ENCODE peak calls at places on chromosomes 16 and 17, in six cellular contexts. D is M059J; A is activated CD4-positive, alpha-beta T cell treated with anti-CD3 and anti-CD28 coated beads for 1 hour; Y is ureter; J is cardiac fibroblast; S is NCI-H2107. E is an unnamed sample.

GRCh38 chr17:69773081-69773480 is 301.9 kb upstream of the KCNJ16 start:
- DNase-seq in D (peak; percentile 70), A (no peak), Y (no peak), J (no peak), S (no peak), E (no peak)

GRCh38 chr17:73304971-73305786 is 6.6 kb downstream of the CDC42EP4 start:
- DNase-seq in D (peak; percentile 70), A (no peak), Y (peak; percentile 80), J (peak; percentile 93), S (peak; percentile 38), E (peak; percentile 94)

GRCh38 chr17:7415784-7416183 is 4.3 kb upstream of the SPEM1 start:
- DNase-seq in D (no peak), A (no peak), Y (no peak), J (no peak), S (no peak), E (no peak)

GRCh38 chr17:45018514-45019176 is 32.8 kb downstream of the DCAKD start:
- DNase-seq in D (peak; percentile 15), A (no peak), Y (no peak), J (no peak), S (no peak), E (peak; percentile 28)

GRCh38 chr17:59154721-59155438 is at the start of gene SKA2:
- DNase-seq in D (no peak), A (peak; percentile 96), Y (no peak), J (no peak), S (peak; percentile 99), E (no peak)

GRCh38 chr17:78865682-78866390 is 25.2 kb upstream of the USP36 start:
- DNase-seq in D (peak; percentile 68), A (peak; percentile 36), Y (peak; percentile 86), J (peak; percentile 83), S (peak; percentile 30), E (peak; percentile 80)

GRCh38 chr17:58316260-58316960 is 12.2 kb downstream of the TSPOAP1 start:
- DNase-seq in D (no peak), A (peak; percentile 5), Y (peak; percentile 34), J (no peak), S (no peak), E (no peak)

GRCh38 chr17:42365136-42365535 is 23.1 kb downstream of the STAT3 start:
- DNase-seq in D (peak; percentile 85), A (no peak), Y (no peak), J (peak; percentile 73), S (no peak), E (peak; percentile 79)

GRCh38 chr16:50259334-50260205 is 6.8 kb upstream of the ADCY7 start:
- DNase-seq in D (no peak), A (no peak), Y (peak; percentile 52), J (peak; percentile 59), S (peak; percentile 12), E (no peak)

GRCh38 chr16:9092963-9093477 is 1.6 kb downstream of the HAPSTR1 start:
- DNase-seq in D (peak; percentile 39), A (no peak), Y (peak; percentile 48), J (no peak), S (no peak), E (no peak)

GRCh38 chr17:79923974-79924638 is 84.9 kb upstream of the CBX4 start:
- DNase-seq in D (peak; percentile 35), A (no peak), Y (no peak), J (peak; percentile 27), S (no peak), E (peak; percentile 40)

GRCh38 chr16:86176462-86176861 is 277.5 kb downstream of the IRF8 start:
- DNase-seq in D (no peak), A (no peak), Y (no peak), J (no peak), S (no peak), E (no peak)

GRCh38 chr16:49659356-49659755 is 196.6 kb downstream of the ZNF423 start:
- DNase-seq in D (peak; percentile 65), A (no peak), Y (no peak), J (no peak), S (no peak), E (peak; percentile 21)

GRCh38 chr16:1314399-1315068 is 5.1 kb downstream of the UBE2I start:
- DNase-seq in D (no peak), A (no peak), Y (no peak), J (no peak), S (no peak), E (no peak)

GRCh38 chr17:1471490-1471889 is 15.5 kb upstream of the CRK start:
- DNase-seq in D (no peak), A (no peak), Y (no peak), J (no peak), S (no peak), E (no peak)

GRCh38 chr16:66487580-66488235 is 60.6 kb downstream of the BEAN1 start:
- DNase-seq in D (no peak), A (no peak), Y (peak; percentile 35), J (peak; percentile 37), S (no peak), E (no peak)

GRCh38 chr17:36133629-36134259 is 30.1 kb downstream of the CCL4 start:
- DNase-seq in D (no peak), A (no peak), Y (no peak), J (peak; percentile 52), S (no peak), E (no peak)

GRCh38 chr16:53061701-53062159 is 6.9 kb downstream of the CHD9 start:
- DNase-seq in D (no peak), A (no peak), Y (peak; percentile 54), J (no peak), S (no peak), E (no peak)

GRCh38 chr17:83081561-83082201 is 2.3 kb downstream of the METRNL start:
- DNase-seq in D (no peak), A (no peak), Y (no peak), J (no peak), S (no peak), E (no peak)

GRCh38 chr16:15732416-15732815 is 82.4 kb downstream of the NDE1 start:
- DNase-seq in D (peak; percentile 7), A (no peak), Y (no peak), J (no peak), S (no peak), E (no peak)

GRCh38 chr16:11435576-11435975 is 90.3 kb downstream of the RMI2 start:
- DNase-seq in D (no peak), A (no peak), Y (no peak), J (no peak), S (no peak), E (no peak)

GRCh38 chr16:83971165-83972130 is 3.4 kb downstream of the NECAB2 start:
- DNase-seq in D (no peak), A (no peak), Y (no peak), J (no peak), S (peak; percentile 22), E (no peak)

GRCh38 chr17:34503804-34504203 is 75.6 kb upstream of the TMEM132E start:
- DNase-seq in D (no peak), A (no peak), Y (no peak), J (no peak), S (no peak), E (no peak)

GRCh38 chr17:67359960-67360817 is 6.2 kb downstream of the PSMD12 start:
- DNase-seq in D (no peak), A (no peak), Y (no peak), J (peak; percentile 39), S (peak; percentile 13), E (peak; percentile 30)

GRCh38 chr16:48834576-48834975 is 224.6 kb upstream of the N4BP1 start:
- DNase-seq in D (peak; percentile 15), A (no peak), Y (no peak), J (no peak), S (no peak), E (no peak)

GRCh38 chr16:49311823-49312222 is 30.2 kb upstream of the CBLN1 start:
- DNase-seq in D (no peak), A (no peak), Y (no peak), J (no peak), S (no peak), E (no peak)

GRCh38 chr16:81511371-81511770 is 66.8 kb downstream of the CMIP start:
- DNase-seq in D (peak; percentile 79), A (no peak), Y (no peak), J (peak; percentile 51), S (no peak), E (peak; percentile 88)

GRCh38 chr17:12114686-12115418 is 94.2 kb downstream of the MAP2K4 start:
- DNase-seq in D (no peak), A (no peak), Y (no peak), J (no peak), S (no peak), E (no peak)

GRCh38 chr17:746181-746580 is 5.9 kb downstream of the GEMIN4 start:
- DNase-seq in D (no peak), A (no peak), Y (no peak), J (no peak), S (no peak), E (no peak)

GRCh38 chr16:83530293-83530692 is 277.5 kb upstream of the HSBP1 start:
- DNase-seq in D (peak; percentile 26), A (no peak), Y (no peak), J (no peak), S (no peak), E (peak; percentile 84)

GRCh38 chr17:74742153-74742515 is 5.1 kb downstream of the RAB37 start:
- DNase-seq in D (peak; percentile 59), A (no peak), Y (no peak), J (peak; percentile 47), S (no peak), E (peak; percentile 53)